ENCODE peak calls at places on chromosomes 12 and 14, in five cellular contexts. X is K562, J is HepG2, L is GM12878, Z is A549. H is an unnamed sample. For H3K4me1, the result is how much of the 10 kb centered on the place peaks cover.

GRCh38 chr12:6215932-6216494 is 15.8 kb downstream of the CD9 start:
- ATAC-seq in X (no peak), J (no peak), L (peak), Z (peak), H (peak)

GRCh38 chr12:11668611-11669010 is 19.1 kb downstream of the ETV6 start:
- ATAC-seq in X (no peak), J (no peak), L (peak), Z (no peak), H (no peak)

GRCh38 chr12:122185494-122186082 is 2.7 kb downstream of the LRRC43 start:
- ATAC-seq in X (no peak), J (peak), L (no peak), Z (no peak), H (no peak)

GRCh38 chr14:94158239-94158888 is 15.8 kb upstream of the PPP4R4 start:
- ATAC-seq in X (no peak), J (no peak), L (no peak), Z (no peak), H (no peak)

GRCh38 chr12:118853634-118854033 is 127.7 kb upstream of the SRRM4 start:
- ATAC-seq in X (no peak), J (no peak), L (no peak), Z (no peak), H (no peak)

GRCh38 chr12:52821826-52822660 is 8.1 kb upstream of the KRT4 start:
- ATAC-seq in X (no peak), J (no peak), L (no peak), Z (peak), H (no peak)

GRCh38 chr14:50062438-50063039 is 53.8 kb downstream of the VCPKMT start:
- ATAC-seq in X (peak), J (peak), L (peak), Z (peak), H (no peak)

GRCh38 chr14:22489957-22490950 is 98.8 kb downstream of the DAD1 start:
- ATAC-seq in X (no peak), J (no peak), L (peak), Z (no peak), H (no peak)

GRCh38 chr12:46224401-46224800 is 44.4 kb downstream of the SLC38A1 start:
- ATAC-seq in X (no peak), J (no peak), L (no peak), Z (no peak), H (peak)

GRCh38 chr14:103136388-103137271 is 13.4 kb downstream of the TNFAIP2 start:
- ATAC-seq in X (peak), J (no peak), L (no peak), Z (peak), H (no peak)

GRCh38 chr12:2354151-2354991 is 301.6 kb downstream of the CACNA1C start:
- ATAC-seq in X (no peak), J (no peak), L (no peak), Z (peak), H (no peak)

DNA sequence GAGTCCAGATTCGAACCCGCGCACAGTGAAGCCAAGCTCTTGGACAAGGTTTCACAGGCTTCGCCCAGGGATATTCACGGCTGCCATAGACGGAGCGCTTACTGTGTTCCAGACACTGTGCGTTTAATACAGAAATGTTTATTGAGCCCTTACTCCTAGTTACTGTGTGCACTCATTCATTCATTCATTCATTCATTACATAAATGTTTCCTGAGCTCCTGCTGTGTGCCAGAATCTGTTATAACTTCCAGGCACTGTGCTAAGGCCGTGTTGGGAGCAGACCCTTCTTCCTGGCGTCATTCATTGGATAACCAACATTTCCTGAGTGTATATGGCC is 734 bp upstream of the MED13L start:
- ATAC-seq in X (no peak), J (no peak), L (no peak), Z (no peak), H (no peak)
- H3K4me1 ChIP-seq in X (under half), J (under half), L (under half), Z (under half), H (under half)

DNA sequence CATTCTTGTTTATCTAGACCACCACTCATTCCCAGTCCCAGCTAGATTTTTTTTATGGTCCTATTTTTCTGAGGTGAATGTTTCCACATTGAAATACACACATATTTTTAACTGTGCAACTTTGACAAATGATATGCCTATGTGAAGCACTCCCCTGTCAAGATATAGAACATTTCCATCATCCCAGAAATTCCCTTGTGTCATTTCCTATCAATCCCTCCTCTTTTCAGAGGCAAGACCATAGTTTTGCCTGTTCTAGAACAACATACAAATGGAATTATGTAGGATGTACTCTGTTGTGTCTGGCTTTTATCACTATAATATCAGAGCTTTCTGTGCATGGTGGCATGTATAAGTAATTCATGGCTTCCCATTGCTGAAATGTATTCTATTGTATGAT is 32.7 kb downstream of the TMEM19 start:
- ATAC-seq in X (no peak), J (no peak), L (no peak), Z (no peak), H (no peak)
- TF ChIP-seq EP300 in X (no peak), J (no peak), L (no peak), Z (no peak), H (no peak)

DNA sequence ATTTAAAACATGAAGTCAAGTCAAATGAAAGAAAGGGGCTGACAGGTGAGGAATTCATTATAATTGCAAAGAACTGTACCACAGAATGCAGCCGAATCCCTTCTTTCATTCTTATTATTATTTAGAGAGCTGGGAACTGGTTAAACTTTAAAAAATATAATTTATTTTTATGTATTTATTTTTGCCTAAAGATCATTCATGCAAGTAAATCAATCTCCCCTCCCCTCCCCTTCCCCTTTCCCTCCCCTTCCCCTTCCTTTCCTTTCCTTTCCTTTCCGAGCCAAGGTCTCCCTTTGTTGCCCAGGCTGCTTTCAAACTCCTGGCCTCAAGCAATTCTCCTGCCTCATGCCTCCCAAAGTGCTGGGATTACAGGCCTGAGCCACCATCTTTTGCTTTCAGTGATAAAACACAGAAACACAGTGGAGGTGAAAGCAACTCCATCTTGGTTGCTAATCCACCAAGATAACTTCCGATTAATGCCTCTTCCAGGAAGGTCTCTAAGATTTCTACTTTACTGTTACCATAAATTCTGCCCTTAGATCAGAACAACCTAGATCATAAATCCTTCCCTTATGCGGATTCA is 6.0 kb upstream of the UBC start:
- ATAC-seq in X (no peak), J (no peak), L (no peak), Z (no peak), H (no peak)
- H3K4me1 ChIP-seq in X (under half), J (half or more), L (under half), Z (half or more), H (under half)

DNA sequence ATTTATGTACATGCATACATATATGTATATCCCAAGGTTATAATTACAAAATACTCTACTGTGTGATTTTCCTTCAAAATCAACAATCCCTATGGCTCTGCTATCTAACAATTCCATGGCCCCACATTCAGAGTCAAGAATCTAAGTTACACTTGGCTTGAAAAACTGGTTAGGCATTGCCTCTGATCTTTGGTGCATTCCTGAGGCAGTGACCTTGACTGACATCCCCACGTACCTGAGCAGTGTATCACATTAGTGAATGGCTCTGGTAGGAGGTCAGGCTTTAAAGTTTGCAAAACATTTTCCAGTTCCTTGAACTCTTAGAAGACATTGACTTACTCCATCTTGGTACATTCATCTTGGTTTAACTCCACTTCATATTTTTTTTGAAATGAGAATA is 8.5 kb upstream of the STON2 start:
- ATAC-seq in X (no peak), J (peak), L (no peak), Z (no peak), H (no peak)
- TF ChIP-seq EP300 in X (no peak), J (no peak), L (no peak), Z (no peak), H (no peak)

GRCh38 chr12:97560359-97560758 is 97.8 kb downstream of the RMST start:
- ATAC-seq in X (no peak), J (no peak), L (no peak), Z (no peak), H (no peak)
- H3K4me1 ChIP-seq in X (under half), J (half or more), L (under half), Z (under half), H (under half)

H was measured in gastroesophageal sphincter.